ENCODE peak calls at places on chromosome 11, in six cellular contexts. One of them, this sample, is unnamed.

GRCh38 chr11:44727114-44727372 is 281 bp downstream of the TSPAN18 start:
- DNase-seq in left lung: no peak
- DNase-seq in naive thymus-derived CD4-positive, alpha-beta T cell: peak; percentile 42
- DNase-seq in IMR-90: no peak
- DNase-seq in fibroblast of lung: no peak
- DNase-seq in T-cell: no peak
- DNase-seq in this sample: no peak

GRCh38 chr11:45412521-45412920 is 126.4 kb upstream of the SYT13 start:
- DNase-seq in left lung: no peak
- DNase-seq in naive thymus-derived CD4-positive, alpha-beta T cell: no peak
- DNase-seq in IMR-90: no peak
- DNase-seq in fibroblast of lung: no peak
- DNase-seq in T-cell: no peak
- DNase-seq in this sample: no peak

GRCh38 chr11:100632970-100633452 is 54.1 kb upstream of the ARHGAP42 start:
- DNase-seq in left lung: peak; percentile 52
- DNase-seq in naive thymus-derived CD4-positive, alpha-beta T cell: no peak
- DNase-seq in IMR-90: peak; percentile 56
- DNase-seq in fibroblast of lung: peak; percentile 30
- DNase-seq in T-cell: no peak
- DNase-seq in this sample: no peak

GRCh38 chr11:45037425-45038005 is 86.8 kb upstream of the TP53I11 start:
- DNase-seq in left lung: no peak
- DNase-seq in naive thymus-derived CD4-positive, alpha-beta T cell: no peak
- DNase-seq in IMR-90: no peak
- DNase-seq in fibroblast of lung: no peak
- DNase-seq in T-cell: no peak
- DNase-seq in this sample: no peak

GRCh38 chr11:119889111-119889510 is 160.1 kb upstream of the NECTIN1 start:
- DNase-seq in left lung: no peak
- DNase-seq in naive thymus-derived CD4-positive, alpha-beta T cell: no peak
- DNase-seq in IMR-90: no peak
- DNase-seq in fibroblast of lung: no peak
- DNase-seq in T-cell: no peak
- DNase-seq in this sample: no peak

GRCh38 chr11:73325036-73325981 is 17.2 kb downstream of the ARHGEF17 start:
- DNase-seq in left lung: no peak
- DNase-seq in naive thymus-derived CD4-positive, alpha-beta T cell: no peak
- DNase-seq in IMR-90: peak; percentile 56
- DNase-seq in fibroblast of lung: peak; percentile 66
- DNase-seq in T-cell: no peak
- DNase-seq in this sample: peak; percentile 88

GRCh38 chr11:235180-235997 is 753 bp downstream of the SIRT3 start:
- DNase-seq in left lung: no peak
- DNase-seq in naive thymus-derived CD4-positive, alpha-beta T cell: no peak
- DNase-seq in IMR-90: peak; percentile 32
- DNase-seq in fibroblast of lung: peak; percentile 45
- DNase-seq in T-cell: peak; percentile 62
- DNase-seq in this sample: no peak

GRCh38 chr11:1303196-1303821 is 6.1 kb downstream of the TOLLIP start:
- DNase-seq in left lung: no peak
- DNase-seq in naive thymus-derived CD4-positive, alpha-beta T cell: no peak
- DNase-seq in IMR-90: no peak
- DNase-seq in fibroblast of lung: peak; percentile 26
- DNase-seq in T-cell: no peak
- DNase-seq in this sample: no peak

GRCh38 chr11:87473174-87473573 is 435.4 kb downstream of the TMEM135 start:
- DNase-seq in left lung: no peak
- DNase-seq in naive thymus-derived CD4-positive, alpha-beta T cell: no peak
- DNase-seq in IMR-90: peak; percentile 97
- DNase-seq in fibroblast of lung: peak; percentile 98
- DNase-seq in T-cell: no peak
- DNase-seq in this sample: no peak

GRCh38 chr11:133082851-133083488 is 449.3 kb downstream of the OPCML start:
- DNase-seq in left lung: peak; percentile 43
- DNase-seq in naive thymus-derived CD4-positive, alpha-beta T cell: peak; percentile 5
- DNase-seq in IMR-90: peak; percentile 17
- DNase-seq in fibroblast of lung: peak; percentile 45
- DNase-seq in T-cell: no peak
- DNase-seq in this sample: peak; percentile 88

GRCh38 chr11:109914809-109915653 is 178.2 kb upstream of the ZC3H12C start:
- DNase-seq in left lung: no peak
- DNase-seq in naive thymus-derived CD4-positive, alpha-beta T cell: no peak
- DNase-seq in IMR-90: peak; percentile 20
- DNase-seq in fibroblast of lung: peak; percentile 66
- DNase-seq in T-cell: no peak
- DNase-seq in this sample: no peak

GRCh38 chr11:35232961-35233360 is 94.0 kb downstream of the CD44 start:
- DNase-seq in left lung: no peak
- DNase-seq in naive thymus-derived CD4-positive, alpha-beta T cell: no peak
- DNase-seq in IMR-90: peak; percentile 83
- DNase-seq in fibroblast of lung: no peak
- DNase-seq in T-cell: no peak
- DNase-seq in this sample: no peak

GRCh38 chr11:45652781-45653180 is 12.6 kb downstream of the CHST1 start:
- DNase-seq in left lung: no peak
- DNase-seq in naive thymus-derived CD4-positive, alpha-beta T cell: no peak
- DNase-seq in IMR-90: peak; percentile 52
- DNase-seq in fibroblast of lung: peak; percentile 36
- DNase-seq in T-cell: no peak
- DNase-seq in this sample: no peak

GRCh38 chr11:65216830-65217229 is 35.1 kb downstream of the CAPN1 start:
- DNase-seq in left lung: no peak
- DNase-seq in naive thymus-derived CD4-positive, alpha-beta T cell: no peak
- DNase-seq in IMR-90: no peak
- DNase-seq in fibroblast of lung: no peak
- DNase-seq in T-cell: no peak
- DNase-seq in this sample: peak; percentile 25

GRCh38 chr11:429391-429790 is 12.4 kb downstream of the ANO9 start:
- DNase-seq in left lung: no peak
- DNase-seq in naive thymus-derived CD4-positive, alpha-beta T cell: no peak
- DNase-seq in IMR-90: no peak
- DNase-seq in fibroblast of lung: no peak
- DNase-seq in T-cell: no peak
- DNase-seq in this sample: no peak

GRCh38 chr11:62507023-62507422 is 39.6 kb downstream of the AHNAK start:
- DNase-seq in left lung: no peak
- DNase-seq in naive thymus-derived CD4-positive, alpha-beta T cell: no peak
- DNase-seq in IMR-90: no peak
- DNase-seq in fibroblast of lung: no peak
- DNase-seq in T-cell: no peak
- DNase-seq in this sample: no peak

GRCh38 chr11:100808904-100809491 is 121.9 kb downstream of the ARHGAP42 start:
- DNase-seq in left lung: no peak
- DNase-seq in naive thymus-derived CD4-positive, alpha-beta T cell: no peak
- DNase-seq in IMR-90: peak; percentile 76
- DNase-seq in fibroblast of lung: peak; percentile 94
- DNase-seq in T-cell: no peak
- DNase-seq in this sample: no peak

GRCh38 chr11:69078930-69079607 is 30.3 kb downstream of the TPCN2 start:
- DNase-seq in left lung: peak; percentile 56
- DNase-seq in naive thymus-derived CD4-positive, alpha-beta T cell: no peak
- DNase-seq in IMR-90: no peak
- DNase-seq in fibroblast of lung: no peak
- DNase-seq in T-cell: no peak
- DNase-seq in this sample: no peak

GRCh38 chr11:65817312-65817814 is 16.4 kb upstream of the SNX32 start:
- DNase-seq in left lung: no peak
- DNase-seq in naive thymus-derived CD4-positive, alpha-beta T cell: no peak
- DNase-seq in IMR-90: no peak
- DNase-seq in fibroblast of lung: no peak
- DNase-seq in T-cell: no peak
- DNase-seq in this sample: no peak

GRCh38 chr11:133753150-133753549 is 92.2 kb downstream of the SPATA19 start:
- DNase-seq in left lung: no peak
- DNase-seq in naive thymus-derived CD4-positive, alpha-beta T cell: no peak
- DNase-seq in IMR-90: no peak
- DNase-seq in fibroblast of lung: no peak
- DNase-seq in T-cell: no peak
- DNase-seq in this sample: no peak

GRCh38 chr11:111772535-111772934 is 6.3 kb upstream of the PPP2R1B start:
- DNase-seq in left lung: no peak
- DNase-seq in naive thymus-derived CD4-positive, alpha-beta T cell: no peak
- DNase-seq in IMR-90: no peak
- DNase-seq in fibroblast of lung: no peak
- DNase-seq in T-cell: no peak
- DNase-seq in this sample: no peak

GRCh38 chr11:47991266-47991830 is 11.0 kb downstream of the PTPRJ start:
- DNase-seq in left lung: peak; percentile 60
- DNase-seq in naive thymus-derived CD4-positive, alpha-beta T cell: no peak
- DNase-seq in IMR-90: no peak
- DNase-seq in fibroblast of lung: peak; percentile 67
- DNase-seq in T-cell: no peak
- DNase-seq in this sample: no peak

GRCh38 chr11:69443138-69443967 is 38.1 kb upstream of the LINC01488 start:
- DNase-seq in left lung: peak; percentile 92
- DNase-seq in naive thymus-derived CD4-positive, alpha-beta T cell: peak; percentile 62
- DNase-seq in IMR-90: peak; percentile 94
- DNase-seq in fibroblast of lung: peak; percentile 95
- DNase-seq in T-cell: peak; percentile 23
- DNase-seq in this sample: peak; percentile 94

GRCh38 chr11:129740877-129741276 is 74.8 kb upstream of the TMEM45B start:
- DNase-seq in left lung: no peak
- DNase-seq in naive thymus-derived CD4-positive, alpha-beta T cell: no peak
- DNase-seq in IMR-90: no peak
- DNase-seq in fibroblast of lung: no peak
- DNase-seq in T-cell: no peak
- DNase-seq in this sample: no peak

GRCh38 chr11:72683782-72684200 is 9.6 kb upstream of the PDE2A start:
- DNase-seq in left lung: no peak
- DNase-seq in naive thymus-derived CD4-positive, alpha-beta T cell: peak; percentile 70
- DNase-seq in IMR-90: peak; percentile 19
- DNase-seq in fibroblast of lung: no peak
- DNase-seq in T-cell: peak; percentile 38
- DNase-seq in this sample: peak; percentile 85

GRCh38 chr11:111878766-111879636 is at the start of the genes CFAP68 and FDXACB1:
- DNase-seq in left lung: peak; percentile 97
- DNase-seq in naive thymus-derived CD4-positive, alpha-beta T cell: peak; percentile 98
- DNase-seq in IMR-90: peak; percentile 97
- DNase-seq in fibroblast of lung: peak; percentile 97
- DNase-seq in T-cell: peak; percentile 96
- DNase-seq in this sample: peak; percentile 94

GRCh38 chr11:12831471-12832202 is 157.4 kb downstream of the TEAD1 start:
- DNase-seq in left lung: no peak
- DNase-seq in naive thymus-derived CD4-positive, alpha-beta T cell: no peak
- DNase-seq in IMR-90: peak; percentile 28
- DNase-seq in fibroblast of lung: no peak
- DNase-seq in T-cell: no peak
- DNase-seq in this sample: no peak

GRCh38 chr11:30487200-30487898 is 98.8 kb downstream of the MPPED2 start:
- DNase-seq in left lung: peak; percentile 49
- DNase-seq in naive thymus-derived CD4-positive, alpha-beta T cell: no peak
- DNase-seq in IMR-90: peak; percentile 40
- DNase-seq in fibroblast of lung: no peak
- DNase-seq in T-cell: no peak
- DNase-seq in this sample: no peak

GRCh38 chr11:104043137-104043536 is 6.7 kb downstream of the DDI1 start:
- DNase-seq in left lung: no peak
- DNase-seq in naive thymus-derived CD4-positive, alpha-beta T cell: no peak
- DNase-seq in IMR-90: peak; percentile 17
- DNase-seq in fibroblast of lung: peak; percentile 22
- DNase-seq in T-cell: no peak
- DNase-seq in this sample: no peak

GRCh38 chr11:73942030-73942429 is 8.8 kb upstream of the DNAJB13 start:
- DNase-seq in left lung: no peak
- DNase-seq in naive thymus-derived CD4-positive, alpha-beta T cell: no peak
- DNase-seq in IMR-90: no peak
- DNase-seq in fibroblast of lung: no peak
- DNase-seq in T-cell: no peak
- DNase-seq in this sample: no peak

GRCh38 chr11:130827697-130828377 is 88.4 kb downstream of the SNX19 start:
- DNase-seq in left lung: no peak
- DNase-seq in naive thymus-derived CD4-positive, alpha-beta T cell: no peak
- DNase-seq in IMR-90: peak; percentile 82
- DNase-seq in fibroblast of lung: peak; percentile 84
- DNase-seq in T-cell: no peak
- DNase-seq in this sample: peak; percentile 25

GRCh38 chr11:102836290-102836875 is 7.0 kb downstream of the MMP3 start:
- DNase-seq in left lung: no peak
- DNase-seq in naive thymus-derived CD4-positive, alpha-beta T cell: no peak
- DNase-seq in IMR-90: peak; percentile 78
- DNase-seq in fibroblast of lung: peak; percentile 93
- DNase-seq in T-cell: no peak
- DNase-seq in this sample: no peak

GRCh38 chr11:11407065-11407737 is 54.2 kb upstream of the CSNK2A3 start:
- DNase-seq in left lung: peak; percentile 52
- DNase-seq in naive thymus-derived CD4-positive, alpha-beta T cell: no peak
- DNase-seq in IMR-90: no peak
- DNase-seq in fibroblast of lung: no peak
- DNase-seq in T-cell: no peak
- DNase-seq in this sample: no peak

GRCh38 chr11:114846040-114846791 is 167.9 kb downstream of the NXPE2 start:
- DNase-seq in left lung: no peak
- DNase-seq in naive thymus-derived CD4-positive, alpha-beta T cell: no peak
- DNase-seq in IMR-90: no peak
- DNase-seq in fibroblast of lung: peak; percentile 49
- DNase-seq in T-cell: no peak
- DNase-seq in this sample: no peak

GRCh38 chr11:80783561-80783960 is 1342.7 kb upstream of the TENM4 start:
- DNase-seq in left lung: no peak
- DNase-seq in naive thymus-derived CD4-positive, alpha-beta T cell: no peak
- DNase-seq in IMR-90: no peak
- DNase-seq in fibroblast of lung: no peak
- DNase-seq in T-cell: no peak
- DNase-seq in this sample: no peak

GRCh38 chr11:526192-526591 is 9.2 kb downstream of the HRAS start:
- DNase-seq in left lung: peak; percentile 29
- DNase-seq in naive thymus-derived CD4-positive, alpha-beta T cell: no peak
- DNase-seq in IMR-90: no peak
- DNase-seq in fibroblast of lung: no peak
- DNase-seq in T-cell: no peak
- DNase-seq in this sample: no peak

GRCh38 chr11:113260541-113260940 is 53.8 kb upstream of the TTC12 start:
- DNase-seq in left lung: no peak
- DNase-seq in naive thymus-derived CD4-positive, alpha-beta T cell: no peak
- DNase-seq in IMR-90: no peak
- DNase-seq in fibroblast of lung: no peak
- DNase-seq in T-cell: no peak
- DNase-seq in this sample: no peak

This sample was measured in GM10248.